ENCODE peak calls at places on chromosome 2, in five cellular contexts. One of them, this sample, is unnamed.

GRCh38 chr2:17257194-17257909 is 260.9 kb downstream of the RAD51AP2 start:
- DNase-seq in IMR-90: peak
- DNase-seq in neuronal stem cell: no peak
- DNase-seq in mesenchymal stem cell: peak
- DNase-seq in H1: no peak
- DNase-seq in this sample: no peak

GRCh38 chr2:235191486-235191885 is 239.7 kb downstream of the SH3BP4 start:
- DNase-seq in IMR-90: no peak
- DNase-seq in neuronal stem cell: no peak
- DNase-seq in mesenchymal stem cell: no peak
- DNase-seq in H1: no peak
- DNase-seq in this sample: no peak

GRCh38 chr2:112688086-112688880 is 32.5 kb upstream of the NT5DC4 start:
- DNase-seq in IMR-90: no peak
- DNase-seq in neuronal stem cell: no peak
- DNase-seq in mesenchymal stem cell: peak
- DNase-seq in H1: no peak
- DNase-seq in this sample: no peak

GRCh38 chr2:70552501-70553333 is 909 bp downstream of the TGFA start:
- DNase-seq in IMR-90: no peak
- DNase-seq in neuronal stem cell: peak
- DNase-seq in mesenchymal stem cell: no peak
- DNase-seq in H1: no peak
- DNase-seq in this sample: peak

GRCh38 chr2:58215429-58215828 is 25.7 kb downstream of the FANCL start:
- DNase-seq in IMR-90: peak
- DNase-seq in neuronal stem cell: no peak
- DNase-seq in mesenchymal stem cell: no peak
- DNase-seq in H1: no peak
- DNase-seq in this sample: no peak

GRCh38 chr2:4221434-4221833 is 518.1 kb downstream of the DCDC2C start:
- DNase-seq in IMR-90: no peak
- DNase-seq in neuronal stem cell: no peak
- DNase-seq in mesenchymal stem cell: no peak
- DNase-seq in H1: no peak
- DNase-seq in this sample: no peak

GRCh38 chr2:28185881-28186280 is 206.8 kb upstream of the FOSL2 start:
- DNase-seq in IMR-90: peak
- DNase-seq in neuronal stem cell: no peak
- DNase-seq in mesenchymal stem cell: peak
- DNase-seq in H1: no peak
- DNase-seq in this sample: no peak

GRCh38 chr2:120983344-120983743 is 247.7 kb downstream of the GLI2 start:
- DNase-seq in IMR-90: peak
- DNase-seq in neuronal stem cell: no peak
- DNase-seq in mesenchymal stem cell: peak
- DNase-seq in H1: no peak
- DNase-seq in this sample: no peak

GRCh38 chr2:33336036-33336625 is 140.3 kb upstream of the RASGRP3 start:
- DNase-seq in IMR-90: no peak
- DNase-seq in neuronal stem cell: no peak
- DNase-seq in mesenchymal stem cell: no peak
- DNase-seq in H1: no peak
- DNase-seq in this sample: no peak

GRCh38 chr2:226995625-226996041 is 159.8 kb downstream of the RHBDD1 start:
- DNase-seq in IMR-90: peak
- DNase-seq in neuronal stem cell: no peak
- DNase-seq in mesenchymal stem cell: peak
- DNase-seq in H1: no peak
- DNase-seq in this sample: no peak

GRCh38 chr2:32843699-32844098 is 103.1 kb upstream of the LTBP1 start:
- DNase-seq in IMR-90: no peak
- DNase-seq in neuronal stem cell: no peak
- DNase-seq in mesenchymal stem cell: no peak
- DNase-seq in H1: no peak
- DNase-seq in this sample: no peak

DNA sequence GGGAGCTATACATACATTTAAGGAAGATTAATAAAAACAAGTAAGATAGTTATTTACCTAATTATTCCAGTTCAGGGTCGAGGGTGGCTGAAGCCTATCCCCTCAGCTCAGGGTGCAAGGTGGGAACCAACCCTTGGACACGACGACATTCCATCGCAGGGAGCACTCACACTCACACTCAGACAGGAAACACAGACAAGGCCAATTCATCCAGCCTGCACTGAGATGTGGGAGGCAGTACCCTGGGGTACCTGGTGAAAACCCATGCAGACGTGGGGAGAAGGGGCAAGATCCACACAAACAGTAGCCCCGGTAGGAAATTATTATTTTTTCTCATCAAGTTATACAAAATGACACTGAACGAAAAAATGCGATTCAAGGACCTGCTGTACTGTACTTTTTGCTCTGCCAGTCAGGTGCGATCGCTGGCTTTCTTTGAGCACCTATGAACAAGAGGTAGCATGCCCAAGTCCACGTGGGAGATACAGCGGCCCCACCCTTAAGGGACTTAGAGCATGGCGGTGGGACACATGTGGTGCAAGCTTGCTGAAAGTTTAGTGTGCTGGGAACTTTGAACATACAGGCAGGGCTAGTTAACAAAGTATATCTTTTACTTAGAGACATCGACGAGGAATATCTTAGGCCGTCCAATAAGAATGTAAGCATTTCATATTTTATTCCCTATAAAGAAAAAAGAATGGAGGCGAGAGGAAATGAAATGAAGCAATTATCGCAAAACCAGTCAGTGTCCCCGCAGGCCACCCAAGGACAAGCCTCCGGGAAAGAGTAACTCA is 624 bp downstream of the METTL8 start:
- DNase-seq in IMR-90: peak
- DNase-seq in neuronal stem cell: no peak
- DNase-seq in mesenchymal stem cell: peak
- DNase-seq in H1: no peak
- DNase-seq in this sample: peak
- H4K91ac ChIP-seq in IMR-90: peak
- H4K91ac ChIP-seq in neuronal stem cell: no peak
- H4K91ac ChIP-seq in mesenchymal stem cell: peak
- H4K91ac ChIP-seq in H1: peak
- H4K91ac ChIP-seq in this sample: no peak

GRCh38 chr2:154710685-154711084 is 12.2 kb downstream of the KCNJ3 start:
- DNase-seq in IMR-90: no peak
- DNase-seq in neuronal stem cell: no peak
- DNase-seq in mesenchymal stem cell: no peak
- DNase-seq in H1: no peak
- DNase-seq in this sample: no peak
- H3K14ac ChIP-seq in IMR-90: no peak
- H3K14ac ChIP-seq in neuronal stem cell: no peak
- H3K14ac ChIP-seq in mesenchymal stem cell: no peak
- H3K14ac ChIP-seq in H1: no peak
- H3K14ac ChIP-seq in this sample: no peak

GRCh38 chr2:219272995-219273394 is 6.2 kb upstream of the DNAJB2 start:
- DNase-seq in IMR-90: no peak
- DNase-seq in neuronal stem cell: no peak
- DNase-seq in mesenchymal stem cell: no peak
- DNase-seq in H1: no peak
- DNase-seq in this sample: no peak
- H3K4ac ChIP-seq in IMR-90: peak
- H3K4ac ChIP-seq in neuronal stem cell: no peak
- H3K4ac ChIP-seq in mesenchymal stem cell: no peak
- H3K4ac ChIP-seq in H1: no peak
- H3K4ac ChIP-seq in this sample: no peak

GRCh38 chr2:219597552-219598307 is at the start of gene STK11IP:
- DNase-seq in IMR-90: peak
- DNase-seq in neuronal stem cell: peak
- DNase-seq in mesenchymal stem cell: peak
- DNase-seq in H1: peak
- DNase-seq in this sample: peak
- H4K91ac ChIP-seq in IMR-90: peak
- H4K91ac ChIP-seq in neuronal stem cell: no peak
- H4K91ac ChIP-seq in mesenchymal stem cell: peak
- H4K91ac ChIP-seq in H1: peak
- H4K91ac ChIP-seq in this sample: no peak

GRCh38 chr2:169361706-169362345 is 508 bp downstream of the LRP2 start:
- DNase-seq in IMR-90: no peak
- DNase-seq in neuronal stem cell: peak
- DNase-seq in mesenchymal stem cell: peak
- DNase-seq in H1: no peak
- DNase-seq in this sample: peak
- H3K14ac ChIP-seq in IMR-90: no peak
- H3K14ac ChIP-seq in neuronal stem cell: peak
- H3K14ac ChIP-seq in mesenchymal stem cell: no peak
- H3K14ac ChIP-seq in H1: no peak
- H3K14ac ChIP-seq in this sample: peak

DNA sequence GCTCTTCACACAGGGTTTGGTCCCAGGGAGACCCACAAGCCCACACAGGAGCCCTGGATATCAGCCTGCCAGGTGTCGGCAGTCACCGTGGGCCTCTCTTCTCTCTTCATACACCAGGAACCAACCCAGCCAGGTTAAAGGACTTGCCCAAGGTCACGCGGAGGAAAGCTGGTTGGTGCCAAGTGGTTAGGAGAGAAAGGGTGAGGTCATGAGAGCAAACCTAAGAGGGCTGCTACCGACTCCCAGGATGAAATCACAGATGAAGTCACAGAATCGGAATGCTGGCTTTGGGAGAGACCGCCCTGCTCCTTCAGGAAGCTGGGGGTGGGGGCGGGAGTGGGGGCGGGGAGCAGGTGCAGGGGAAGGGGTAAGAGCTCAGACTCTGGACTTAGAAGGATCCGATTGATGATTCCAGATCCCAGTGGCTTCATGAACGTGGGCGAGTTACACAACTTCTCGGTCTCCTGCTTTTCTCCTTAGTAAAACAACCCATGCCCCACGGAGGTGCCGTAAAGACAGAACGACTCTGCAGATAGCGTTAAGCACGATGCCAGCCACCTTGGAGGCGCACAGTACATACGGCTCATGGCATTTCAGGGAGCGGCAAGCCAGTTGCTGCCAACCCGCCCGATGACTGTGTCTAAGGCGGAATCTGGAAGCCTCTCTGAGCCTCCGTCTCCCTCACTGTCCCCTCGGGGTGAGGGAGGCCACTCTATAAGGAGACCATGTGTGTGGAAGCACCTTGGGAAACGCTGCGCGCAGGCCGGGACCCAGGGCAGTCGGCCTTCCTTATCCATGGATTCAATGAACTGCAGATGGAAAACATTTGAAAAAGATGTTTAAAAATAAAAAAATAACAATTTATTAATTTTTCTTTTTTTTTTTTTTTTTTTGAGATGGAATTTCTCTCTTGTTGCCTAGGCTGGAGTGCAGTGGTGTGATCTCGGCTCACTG is 23.0 kb upstream of the TAF1B start:
- DNase-seq in IMR-90: peak
- DNase-seq in neuronal stem cell: no peak
- DNase-seq in mesenchymal stem cell: peak
- DNase-seq in H1: peak
- DNase-seq in this sample: peak
- H3K4ac ChIP-seq in IMR-90: no peak
- H3K4ac ChIP-seq in neuronal stem cell: no peak
- H3K4ac ChIP-seq in mesenchymal stem cell: no peak
- H3K4ac ChIP-seq in H1: no peak
- H3K4ac ChIP-seq in this sample: no peak

GRCh38 chr2:156630579-156631337 is 194.6 kb downstream of the GPD2 start:
- DNase-seq in IMR-90: no peak
- DNase-seq in neuronal stem cell: no peak
- DNase-seq in mesenchymal stem cell: no peak
- DNase-seq in H1: peak
- DNase-seq in this sample: peak

DNA sequence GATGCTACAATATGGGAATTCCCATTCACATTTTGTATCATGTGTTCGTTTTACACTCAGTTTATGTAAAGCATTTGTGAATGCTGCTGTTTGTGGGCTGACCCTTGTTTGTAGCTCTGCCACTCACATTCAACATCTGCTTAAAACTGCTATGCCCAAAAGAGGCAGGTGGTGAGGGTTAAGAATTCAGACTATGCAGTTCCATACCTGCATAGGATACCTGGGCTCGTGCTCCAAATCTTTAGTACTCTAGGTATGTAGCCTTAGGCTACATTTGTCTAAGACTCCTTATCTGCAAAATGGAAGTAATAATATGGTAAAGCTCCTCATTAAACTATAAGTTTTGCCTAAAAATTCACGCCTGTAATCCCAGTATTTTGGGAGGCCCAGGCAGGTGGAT is 199.5 kb downstream of the GPD2 start:
- DNase-seq in IMR-90: no peak
- DNase-seq in neuronal stem cell: no peak
- DNase-seq in mesenchymal stem cell: no peak
- DNase-seq in H1: no peak
- DNase-seq in this sample: no peak
- H4K91ac ChIP-seq in IMR-90: no peak
- H4K91ac ChIP-seq in neuronal stem cell: no peak
- H4K91ac ChIP-seq in mesenchymal stem cell: no peak
- H4K91ac ChIP-seq in H1: no peak
- H4K91ac ChIP-seq in this sample: no peak

GRCh38 chr2:230864605-230865323 is at the start of gene ITM2C:
- DNase-seq in IMR-90: peak
- DNase-seq in neuronal stem cell: no peak
- DNase-seq in mesenchymal stem cell: peak
- DNase-seq in H1: no peak
- DNase-seq in this sample: peak
- H3K14ac ChIP-seq in IMR-90: peak
- H3K14ac ChIP-seq in neuronal stem cell: peak
- H3K14ac ChIP-seq in mesenchymal stem cell: peak
- H3K14ac ChIP-seq in H1: no peak
- H3K14ac ChIP-seq in this sample: peak

This sample was measured in H9.